ENCODE peak calls at places on chromosomes 12 and 14, in eight cellular contexts. C, Z, S, M, T, I, W and U are unnamed samples.

GRCh38 chr14:50039734-50040400 is 76.5 kb downstream of the VCPKMT start:
- DNase-seq in C (no peak), Z (peak), S (no peak), M (no peak), T (peak), I (peak), W (no peak), U (peak)

GRCh38 chr14:32004300-32004699 is 72.8 kb upstream of the ARHGAP5 start:
- DNase-seq in C (no peak), Z (no peak), S (no peak), M (no peak), T (peak), I (no peak), W (no peak), U (peak)

GRCh38 chr12:19248929-19249602 is 119.5 kb downstream of the PLEKHA5 start:
- DNase-seq in C (no peak), Z (no peak), S (peak), M (no peak), T (peak), I (no peak), W (no peak), U (peak)

GRCh38 chr14:68312884-68313725 is 479.8 kb downstream of the ZFP36L1 start:
- DNase-seq in C (peak), Z (no peak), S (no peak), M (no peak), T (no peak), I (no peak), W (no peak), U (no peak)

GRCh38 chr12:77079631-77080030 is 14.3 kb upstream of the E2F7 start:
- DNase-seq in C (no peak), Z (no peak), S (no peak), M (no peak), T (no peak), I (no peak), W (no peak), U (no peak)

GRCh38 chr12:111244673-111245072 is 124.2 kb downstream of the PHETA1 start:
- DNase-seq in C (no peak), Z (no peak), S (no peak), M (no peak), T (no peak), I (no peak), W (no peak), U (no peak)

GRCh38 chr14:51319181-51319597 is 79.1 kb downstream of the TMX1 start:
- DNase-seq in C (no peak), Z (no peak), S (no peak), M (no peak), T (no peak), I (no peak), W (no peak), U (no peak)

GRCh38 chr14:104334812-104335161 is 196.4 kb downstream of the KIF26A start:
- DNase-seq in C (peak), Z (no peak), S (no peak), M (no peak), T (no peak), I (no peak), W (peak), U (no peak)

GRCh38 chr14:61140872-61141271 is 140.3 kb downstream of the TMEM30B start:
- DNase-seq in C (no peak), Z (no peak), S (peak), M (no peak), T (peak), I (no peak), W (no peak), U (peak)

GRCh38 chr12:50634379-50634778 is 129.5 kb upstream of the ATF1 start:
- DNase-seq in C (no peak), Z (no peak), S (no peak), M (no peak), T (no peak), I (no peak), W (no peak), U (no peak)
- TF ChIP-seq CTCF in C (no peak), Z (no peak), S (no peak), M (no peak), T (no peak), I (no peak), W (no peak), U (no peak)

GRCh38 chr12:65926119-65927004 is 102.1 kb downstream of the HMGA2 start:
- DNase-seq in C (peak), Z (no peak), S (no peak), M (no peak), T (no peak), I (no peak), W (no peak), U (no peak)
- H3K4me3 ChIP-seq in C (peak), Z (no peak), S (no peak), M (no peak), T (no peak), I (no peak), W (no peak), U (no peak)

GRCh38 chr12:52824741-52825410 is 9.2 kb downstream of the KRT79 start:
- DNase-seq in C (no peak), Z (no peak), S (no peak), M (no peak), T (no peak), I (no peak), W (no peak), U (no peak)
- TF ChIP-seq CTCF in C (no peak), Z (no peak), S (no peak), M (no peak), T (no peak), I (no peak), W (no peak), U (no peak)

GRCh38 chr14:34465069-34465859 is 3.2 kb upstream of the SPTSSA start:
- DNase-seq in C (no peak), Z (no peak), S (peak), M (no peak), T (peak), I (no peak), W (no peak), U (peak)
- H3K4me3 ChIP-seq in C (no peak), Z (no peak), S (no peak), M (no peak), T (no peak), I (no peak), W (no peak), U (no peak)

GRCh38 chr12:48818831-48819590 is 715 bp downstream of the CACNB3 start:
- DNase-seq in C (no peak), Z (no peak), S (no peak), M (no peak), T (no peak), I (no peak), W (no peak), U (no peak)
- TF ChIP-seq CTCF in C (peak), Z (no peak), S (peak), M (no peak), T (peak), I (no peak), W (no peak), U (no peak)

GRCh38 chr12:26748741-26749431 is 84.1 kb downstream of the ITPR2 start:
- DNase-seq in C (no peak), Z (no peak), S (peak), M (no peak), T (peak), I (no peak), W (no peak), U (peak)
- H3K4me3 ChIP-seq in C (no peak), Z (no peak), S (no peak), M (no peak), T (no peak), I (no peak), W (no peak), U (no peak)

GRCh38 chr12:94753071-94753779 is 102.9 kb upstream of the TMCC3 start:
- DNase-seq in C (peak), Z (no peak), S (no peak), M (no peak), T (no peak), I (no peak), W (no peak), U (peak)
- TF ChIP-seq CTCF in C (peak), Z (no peak), S (no peak), M (no peak), T (no peak), I (no peak), W (no peak), U (no peak)

DNA sequence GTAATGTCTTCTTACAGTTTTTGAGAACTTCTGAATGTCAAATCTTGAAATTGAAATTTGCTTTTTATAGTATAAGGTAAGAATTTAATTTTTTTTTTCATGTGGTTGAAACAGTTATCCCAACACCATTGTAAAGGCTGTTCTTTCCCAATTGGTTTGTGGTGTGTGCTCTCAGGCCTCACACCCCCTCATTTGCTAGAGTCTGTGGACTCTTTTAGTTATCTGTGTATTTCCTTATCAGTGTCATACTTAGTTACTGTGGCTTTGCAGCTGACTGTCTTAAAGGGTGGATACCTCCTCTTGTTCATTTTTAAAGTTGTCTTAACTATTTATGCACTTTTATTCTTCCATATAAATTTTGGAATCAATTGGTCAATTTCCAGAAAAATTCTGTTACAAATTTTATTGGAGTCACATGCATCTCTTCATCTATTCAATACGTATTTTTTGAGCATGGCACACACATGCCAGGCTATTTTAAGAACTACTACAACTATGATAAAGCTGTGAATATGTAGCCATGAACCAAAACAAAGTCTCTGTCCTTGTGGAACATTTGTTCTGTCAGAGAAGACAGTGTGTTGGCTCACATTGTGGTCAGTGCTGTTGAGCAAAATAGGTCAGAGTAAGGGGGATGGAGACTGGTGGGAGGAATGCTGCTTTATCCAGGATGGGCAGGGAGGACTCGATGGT is 24.2 kb downstream of the FGF23 start:
- DNase-seq in C (no peak), Z (no peak), S (no peak), M (no peak), T (no peak), I (no peak), W (peak), U (no peak)
- H3K4me3 ChIP-seq in C (no peak), Z (no peak), S (no peak), M (no peak), T (no peak), I (no peak), W (no peak), U (no peak)

DNA sequence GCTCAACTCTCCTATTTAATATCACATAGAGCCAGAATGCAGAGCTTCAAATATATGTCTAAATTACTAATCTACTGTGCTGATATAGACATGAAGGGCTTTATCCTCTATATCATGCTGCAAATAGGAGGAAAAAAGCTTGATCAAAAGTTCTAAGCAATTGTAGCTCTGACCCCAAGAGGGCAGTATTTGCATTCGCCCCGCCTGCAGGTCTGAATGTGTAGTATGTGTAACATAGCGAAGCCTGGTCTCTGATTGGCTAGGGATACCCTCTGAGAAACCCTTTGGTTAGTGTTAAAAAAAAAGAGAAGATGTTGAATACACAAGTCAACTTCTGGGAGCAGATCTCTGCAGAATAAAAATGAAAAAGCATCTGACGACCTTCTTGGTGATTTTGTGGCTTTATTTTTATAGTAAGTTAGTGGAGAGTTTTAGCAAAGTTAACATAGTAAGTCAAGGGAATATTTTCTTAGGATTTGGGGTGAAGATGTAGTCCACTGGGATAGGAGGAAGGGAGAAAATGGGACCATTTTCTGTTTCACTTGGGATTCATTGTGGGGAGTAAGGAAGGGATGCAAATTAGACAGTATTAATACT is 151.6 kb upstream of the OR4E1 start:
- DNase-seq in C (peak), Z (no peak), S (peak), M (no peak), T (peak), I (no peak), W (no peak), U (peak)
- TF ChIP-seq CTCF in C (peak), Z (no peak), S (peak), M (no peak), T (peak), I (peak), W (no peak), U (peak)